ENCODE peak calls at places on chromosomes 4 and X, in seven cellular contexts. J is endothelial cell, B is cardiac fibroblast, I is H9, Y is GM10248, Z is fibroblast of lung, M is WTC11. C is an unnamed sample.

GRCh38 chrX:84339507-84340364 is 151.7 kb upstream of the RPS6KA6 start:
- DNase-seq in J (no peak), B (peak), I (no peak), Y (no peak), Z (no peak), M (no peak), C (no peak)

GRCh38 chrX:149039057-149039456 is 466.0 kb downstream of the IDS start:
- DNase-seq in J (no peak), B (no peak), I (no peak), Y (no peak), Z (no peak), M (no peak), C (no peak)

GRCh38 chr4:3342182-3342854 is 49.5 kb downstream of the RGS12 start:
- DNase-seq in J (no peak), B (peak), I (no peak), Y (no peak), Z (peak), M (no peak), C (no peak)

GRCh38 chrX:136779346-136779781 is 1.4 kb downstream of the ARHGEF6 start:
- DNase-seq in J (no peak), B (peak), I (no peak), Y (no peak), Z (no peak), M (no peak), C (no peak)

GRCh38 chr4:156583265-156583664 is 388.3 kb downstream of the PDGFC start:
- DNase-seq in J (no peak), B (no peak), I (no peak), Y (no peak), Z (no peak), M (no peak), C (no peak)

GRCh38 chrX:70089575-70090297 is 27.5 kb downstream of the OTUD6A start:
- DNase-seq in J (no peak), B (peak), I (no peak), Y (no peak), Z (peak), M (no peak), C (no peak)

GRCh38 chr4:77148081-77148480 is 8.9 kb upstream of the CCNG2 start:
- DNase-seq in J (no peak), B (no peak), I (no peak), Y (no peak), Z (no peak), M (no peak), C (no peak)

GRCh38 chrX:153763989-153764755 is at the start of gene PLXNB3:
- DNase-seq in J (peak), B (peak), I (peak), Y (peak), Z (peak), M (peak), C (peak)

GRCh38 chrX:54695816-54696487 is 102.1 kb downstream of the ITIH6 start:
- DNase-seq in J (no peak), B (peak), I (no peak), Y (peak), Z (no peak), M (no peak), C (no peak)

GRCh38 chrX:68041110-68041509 is 392.2 kb downstream of the OPHN1 start:
- DNase-seq in J (no peak), B (no peak), I (no peak), Y (no peak), Z (no peak), M (no peak), C (no peak)

GRCh38 chr4:81452452-81453011 is 19.2 kb downstream of the RASGEF1B start:
- DNase-seq in J (no peak), B (peak), I (no peak), Y (no peak), Z (no peak), M (no peak), C (no peak)

GRCh38 chr4:119508281-119508680 is 120.3 kb downstream of the PDE5A start:
- DNase-seq in J (no peak), B (peak), I (no peak), Y (no peak), Z (peak), M (no peak), C (no peak)

GRCh38 chr4:149980941-149981340 is 97.3 kb upstream of the DCLK2 start:
- DNase-seq in J (peak), B (peak), I (no peak), Y (peak), Z (peak), M (peak), C (peak)

GRCh38 chr4:87707279-87707918 is 57.3 kb downstream of the DMP1 start:
- DNase-seq in J (no peak), B (peak), I (peak), Y (no peak), Z (no peak), M (no peak), C (no peak)

GRCh38 chrX:24513416-24513815 is 48.3 kb downstream of the PDK3 start:
- DNase-seq in J (no peak), B (no peak), I (no peak), Y (peak), Z (no peak), M (no peak), C (no peak)

GRCh38 chr4:39642885-39643550 is 4.4 kb upstream of the SMIM14 start:
- DNase-seq in J (no peak), B (peak), I (no peak), Y (no peak), Z (peak), M (no peak), C (no peak)

GRCh38 chrX:17552251-17552650 is 177.3 kb downstream of the NHS start:
- DNase-seq in J (no peak), B (peak), I (no peak), Y (no peak), Z (peak), M (no peak), C (no peak)

GRCh38 chrX:7107968-7108480 is 39.5 kb upstream of the STS start:
- DNase-seq in J (no peak), B (no peak), I (no peak), Y (no peak), Z (no peak), M (no peak), C (no peak)

GRCh38 chr4:34422472-34422871 is 1821.8 kb downstream of the ARAP2 start:
- DNase-seq in J (no peak), B (peak), I (no peak), Y (no peak), Z (peak), M (no peak), C (no peak)

GRCh38 chr4:77465271-77465670 is 140.3 kb upstream of the CXCL13 start:
- DNase-seq in J (no peak), B (peak), I (peak), Y (peak), Z (peak), M (peak), C (no peak)

GRCh38 chr4:149723065-149723464 is 92.6 kb downstream of the IQCM start:
- DNase-seq in J (no peak), B (no peak), I (no peak), Y (no peak), Z (no peak), M (no peak), C (no peak)

GRCh38 chrX:12825801-12826200 is 34.6 kb downstream of the PRPS2 start:
- DNase-seq in J (no peak), B (peak), I (no peak), Y (no peak), Z (peak), M (no peak), C (no peak)

GRCh38 chr4:109465065-109465464 is 31.4 kb downstream of the SEC24B start:
- DNase-seq in J (no peak), B (peak), I (no peak), Y (no peak), Z (peak), M (no peak), C (no peak)

GRCh38 chr4:8544282-8544681 is 35.9 kb upstream of the GPR78 start:
- DNase-seq in J (no peak), B (no peak), I (no peak), Y (no peak), Z (no peak), M (no peak), C (no peak)

GRCh38 chr4:75673959-75674328 is 733 bp upstream of the G3BP2 start:
- DNase-seq in J (no peak), B (peak), I (no peak), Y (no peak), Z (peak), M (no peak), C (no peak)

GRCh38 chr4:151004222-151004621 is 10.9 kb downstream of the LRBA start:
- DNase-seq in J (no peak), B (peak), I (no peak), Y (no peak), Z (peak), M (no peak), C (no peak)

GRCh38 chr4:113141901-113142346 is 92.5 kb downstream of the ANK2 start:
- DNase-seq in J (no peak), B (peak), I (no peak), Y (no peak), Z (peak), M (no peak), C (no peak)

GRCh38 chr4:27366424-27366823 is 505.8 kb downstream of the STIM2 start:
- DNase-seq in J (no peak), B (peak), I (no peak), Y (no peak), Z (peak), M (no peak), C (no peak)

GRCh38 chrX:37553476-37553875 is 18.0 kb upstream of the LANCL3 start:
- DNase-seq in J (no peak), B (no peak), I (no peak), Y (no peak), Z (no peak), M (no peak), C (no peak)

GRCh38 chr4:54840992-54841768 is 183.4 kb downstream of the KIT start:
- DNase-seq in J (no peak), B (peak), I (no peak), Y (no peak), Z (no peak), M (no peak), C (no peak)
- TF ChIP-seq CTCF in J (no peak), B (peak), I (peak), Y (no peak), Z (no peak), M (no peak), C (no peak)

DNA sequence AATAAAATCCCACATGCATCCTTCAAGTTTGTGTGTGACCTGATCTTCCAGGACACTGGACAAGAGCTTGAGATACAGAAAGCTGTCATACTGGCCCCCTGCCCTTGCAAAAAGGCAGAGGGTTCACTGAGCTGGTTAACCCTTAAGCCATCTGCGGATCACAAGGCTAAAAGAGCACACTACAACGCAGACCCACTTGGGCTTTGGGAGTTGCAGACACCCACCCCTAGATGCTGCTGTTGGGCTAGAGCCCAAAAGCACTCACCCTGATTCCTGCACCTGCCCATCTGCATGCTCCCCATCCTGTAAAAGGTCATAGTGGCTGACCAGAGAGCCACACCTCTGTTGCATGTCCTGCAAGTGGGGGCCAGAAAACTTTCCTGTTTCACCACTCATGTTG is 51.1 kb downstream of the TXK start:
- DNase-seq in J (no peak), B (no peak), I (no peak), Y (no peak), Z (no peak), M (no peak), C (no peak)
- TF ChIP-seq CTCF in J (no peak), B (no peak), I (peak), Y (no peak), Z (no peak), M (no peak), C (no peak)

DNA sequence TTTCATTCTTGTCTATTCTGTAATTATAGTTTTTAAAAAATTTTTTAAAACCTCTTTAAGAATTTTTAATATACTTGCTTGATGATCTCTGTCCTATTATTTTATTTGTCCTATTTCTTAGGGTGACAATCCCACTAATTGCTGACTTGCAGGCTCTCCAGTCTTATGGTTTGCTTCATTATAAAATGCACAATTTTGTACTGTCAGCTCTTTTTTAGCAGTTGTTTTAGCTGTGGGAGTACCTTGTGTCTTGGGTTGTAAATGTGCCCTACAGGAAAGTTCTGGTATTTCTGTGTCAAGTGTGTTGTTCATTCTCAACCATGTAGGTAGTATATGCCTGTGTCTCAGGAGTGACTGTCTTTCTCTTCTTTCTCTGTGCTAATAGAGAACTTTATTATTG is 118.2 kb upstream of the IL15 start:
- DNase-seq in J (no peak), B (no peak), I (no peak), Y (no peak), Z (no peak), M (no peak), C (no peak)
- TF ChIP-seq CTCF in J (peak), B (no peak), I (no peak), Y (no peak), Z (no peak), M (no peak), C (no peak)

DNA sequence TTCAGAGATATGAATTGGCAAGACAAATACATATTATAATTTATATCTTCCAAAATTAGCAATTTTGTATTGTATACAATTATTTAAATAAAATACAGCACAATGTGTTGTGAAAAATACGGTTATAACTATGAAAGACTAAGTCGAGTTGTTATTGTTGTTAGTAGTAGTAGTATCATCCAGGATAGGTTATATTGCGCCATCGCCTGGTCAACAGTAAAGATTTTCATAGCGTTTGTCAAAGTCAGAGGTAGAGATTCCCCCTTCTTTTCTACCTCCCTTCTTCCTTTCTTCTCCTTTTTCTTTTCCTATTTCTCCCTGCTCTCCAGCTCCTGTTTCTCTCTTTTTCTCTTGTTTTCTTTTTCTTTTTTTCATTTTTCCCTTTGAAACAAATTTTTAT is 499.1 kb upstream of the EPHA5 start:
- DNase-seq in J (no peak), B (peak), I (no peak), Y (no peak), Z (peak), M (no peak), C (no peak)
- TF ChIP-seq CTCF in J (no peak), B (peak), I (peak), Y (no peak), Z (no peak), M (no peak), C (peak)

GRCh38 chrX:259692-260355 is 21.4 kb upstream of the PLCXD1 start:
- DNase-seq in J (no peak), B (no peak), I (peak), Y (no peak), Z (no peak), M (no peak), C (no peak)

GRCh38 chrX:258291-259040 is 22.7 kb upstream of the PLCXD1 start:
- DNase-seq in J (no peak), B (no peak), I (no peak), Y (no peak), Z (no peak), M (no peak), C (no peak)

GRCh38 chrX:262391-262909 is 18.7 kb upstream of the PLCXD1 start:
- DNase-seq in J (no peak), B (no peak), I (no peak), Y (peak), Z (no peak), M (peak), C (no peak)

GRCh38 chrX:261858-262390 is 19.3 kb upstream of the PLCXD1 start:
- DNase-seq in J (no peak), B (no peak), I (no peak), Y (no peak), Z (no peak), M (peak), C (no peak)

GRCh38 chrX:261167-261857 is 19.9 kb upstream of the PLCXD1 start:
- DNase-seq in J (no peak), B (peak), I (peak), Y (no peak), Z (peak), M (peak), C (no peak)
- TF ChIP-seq CTCF in J (no peak), B (peak), I (no peak), Y (no peak), Z (no peak), M (no peak), C (no peak)

GRCh38 chrX:138756234-138756633 is 44.7 kb upstream of the FGF13 start:
- DNase-seq in J (peak), B (peak), I (peak), Y (no peak), Z (peak), M (peak), C (peak)
- TF ChIP-seq CTCF in J (no peak), B (no peak), I (peak), Y (no peak), Z (peak), M (no peak), C (peak)

DNA sequence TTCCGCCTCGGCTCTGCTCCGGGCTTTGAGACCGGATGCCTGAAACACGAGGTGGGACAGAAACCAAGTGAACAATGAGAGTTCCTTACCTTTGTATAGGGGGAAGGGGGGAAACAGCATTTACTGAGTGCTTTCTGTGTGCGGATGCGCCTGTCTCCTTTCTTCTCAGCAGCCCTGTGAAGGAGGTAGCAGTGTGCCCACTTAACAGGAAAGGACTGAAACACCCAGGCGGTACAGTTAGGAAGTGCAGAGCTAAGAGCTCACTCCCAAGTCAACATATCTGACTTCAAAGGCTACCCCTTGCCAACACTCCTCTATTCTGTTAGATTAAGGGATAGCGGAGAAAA is 43.1 kb upstream of the TMSB15B start:
- DNase-seq in J (no peak), B (peak), I (no peak), Y (peak), Z (peak), M (no peak), C (no peak)
- TF ChIP-seq CTCF in J (no peak), B (peak), I (peak), Y (no peak), Z (peak), M (no peak), C (peak)

C was measured in neural crest cell.